ENCODE peak calls at places on chromosomes 13 and 19, in ten cellular contexts. W is mucosa of descending colon; H is nephron progenitor cell; Z is AG09309; I is lower leg skin; G is AG04450; F is fibroblast of the aortic adventitia; T is brain microvascular endothelial cell; Y is heart left ventricle; R is activated CD8-positive, alpha-beta T cell treated with anti-CD3 and anti-CD28 coated beads for 36 hours. O is an unnamed sample.

GRCh38 chr13:106533940-106534843 is 1.3 kb downstream of the EFNB2 start:
- DNase-seq in W (peak; percentile 71), H (peak; percentile 52), Z (no peak), I (peak; percentile 89), G (peak; percentile 13), F (peak; percentile 58), T (peak; percentile 55), Y (peak; percentile 42), R (peak; percentile 24), O (peak; percentile 37)

GRCh38 chr13:85347251-85347650 is 452.0 kb downstream of the SLITRK6 start:
- DNase-seq in W (no peak), H (no peak), Z (no peak), I (no peak), G (peak; percentile 2), F (no peak), T (peak; percentile 60), Y (no peak), R (no peak), O (no peak)

GRCh38 chr19:4071610-4072009 is 4.9 kb upstream of the ZBTB7A start:
- DNase-seq in W (no peak), H (no peak), Z (no peak), I (no peak), G (no peak), F (no peak), T (no peak), Y (no peak), R (no peak), O (no peak)

GRCh38 chr13:98648141-98648540 is 71.2 kb upstream of the STK24 start:
- DNase-seq in W (no peak), H (no peak), Z (no peak), I (no peak), G (no peak), F (no peak), T (no peak), Y (no peak), R (no peak), O (no peak)

GRCh38 chr19:10510301-10510802 is 6.9 kb downstream of the S1PR5 start:
- DNase-seq in W (peak; percentile 47), H (peak; percentile 81), Z (no peak), I (no peak), G (no peak), F (no peak), T (no peak), Y (no peak), R (peak; percentile 77), O (peak; percentile 57)

GRCh38 chr13:91312324-91312723 is 35.2 kb upstream of the MIR17HG start:
- DNase-seq in W (no peak), H (no peak), Z (no peak), I (no peak), G (no peak), F (no peak), T (no peak), Y (no peak), R (no peak), O (no peak)

GRCh38 chr13:45889582-45890243 is 38.2 kb upstream of the SIAH3 start:
- DNase-seq in W (no peak), H (no peak), Z (no peak), I (no peak), G (no peak), F (no peak), T (no peak), Y (no peak), R (no peak), O (no peak)

GRCh38 chr19:5048727-5049553 is 80.0 kb downstream of the KDM4B start:
- DNase-seq in W (peak; percentile 70), H (no peak), Z (no peak), I (peak; percentile 92), G (no peak), F (peak; percentile 70), T (peak; percentile 58), Y (no peak), R (no peak), O (no peak)

GRCh38 chr13:32427852-32428580 is at the start of gene N4BP2L1:
- DNase-seq in W (peak; percentile 84), H (peak; percentile 71), Z (no peak), I (peak; percentile 97), G (no peak), F (peak; percentile 36), T (peak; percentile 22), Y (peak; percentile 72), R (peak; percentile 96), O (peak; percentile 48)

GRCh38 chr13:26563713-26564112 is 6.2 kb downstream of the WASF3 start:
- DNase-seq in W (no peak), H (no peak), Z (no peak), I (no peak), G (no peak), F (no peak), T (no peak), Y (no peak), R (no peak), O (no peak)

GRCh38 chr19:10109528-10109927 is 2.0 kb upstream of the P2RY11 start:
- DNase-seq in W (no peak), H (no peak), Z (no peak), I (no peak), G (no peak), F (no peak), T (no peak), Y (no peak), R (no peak), O (no peak)

GRCh38 chr13:80131204-80131603 is 209.7 kb downstream of the SPRY2 start:
- DNase-seq in W (peak; percentile 81), H (peak; percentile 77), Z (no peak), I (no peak), G (no peak), F (peak; percentile 70), T (peak; percentile 75), Y (peak; percentile 84), R (no peak), O (no peak)

GRCh38 chr19:15563931-15564330 is 51.1 kb upstream of the CYP4F8 start:
- DNase-seq in W (no peak), H (no peak), Z (no peak), I (no peak), G (no peak), F (no peak), T (no peak), Y (no peak), R (no peak), O (no peak)

GRCh38 chr13:99351772-99352171 is 44.6 kb upstream of the GPR183 start:
- DNase-seq in W (no peak), H (no peak), Z (no peak), I (no peak), G (no peak), F (no peak), T (no peak), Y (no peak), R (peak; percentile 66), O (no peak)

GRCh38 chr13:97946951-97947588 is 6.4 kb upstream of the IPO5 start:
- DNase-seq in W (no peak), H (no peak), Z (peak; percentile 73), I (no peak), G (peak; percentile 73), F (peak; percentile 94), T (peak; percentile 89), Y (no peak), R (no peak), O (no peak)

GRCh38 chr13:72792640-72793039 is 10.7 kb downstream of the PIBF1 start:
- DNase-seq in W (no peak), H (no peak), Z (no peak), I (no peak), G (no peak), F (no peak), T (no peak), Y (no peak), R (no peak), O (no peak)

GRCh38 chr19:35767288-35768081 is 7.9 kb upstream of the ARHGAP33 start:
- DNase-seq in W (no peak), H (peak; percentile 91), Z (no peak), I (no peak), G (no peak), F (no peak), T (no peak), Y (peak; percentile 36), R (no peak), O (no peak)

GRCh38 chr19:55530996-55531395 is 5.9 kb downstream of the SBK2 start:
- DNase-seq in W (no peak), H (no peak), Z (no peak), I (no peak), G (no peak), F (no peak), T (no peak), Y (no peak), R (no peak), O (no peak)

GRCh38 chr19:3426433-3426832 is 53.9 kb downstream of the SMIM24 start:
- DNase-seq in W (no peak), H (no peak), Z (no peak), I (no peak), G (no peak), F (no peak), T (no peak), Y (no peak), R (no peak), O (no peak)

GRCh38 chr19:5694952-5695648 is 5.0 kb downstream of the RPL36 start:
- DNase-seq in W (no peak), H (no peak), Z (no peak), I (no peak), G (no peak), F (no peak), T (no peak), Y (no peak), R (no peak), O (no peak)

GRCh38 chr19:12000152-12000981 is 35.1 kb downstream of the ZNF433 start:
- DNase-seq in W (no peak), H (no peak), Z (no peak), I (no peak), G (no peak), F (no peak), T (peak; percentile 25), Y (no peak), R (peak; percentile 50), O (no peak)

GRCh38 chr13:70339738-70340137 is 231.5 kb upstream of the KLHL1 start:
- DNase-seq in W (peak; percentile 27), H (peak; percentile 32), Z (no peak), I (no peak), G (no peak), F (no peak), T (peak; percentile 6), Y (no peak), R (no peak), O (no peak)
- TF ChIP-seq CTCF in W (peak; percentile 11), H (peak; percentile 65), Z (no peak), I (no peak), G (no peak), F (no peak), T (peak; percentile 67), Y (no peak), R (no peak), O (peak; percentile 26)

GRCh38 chr19:53388904-53389303 is 6.0 kb upstream of the ZNF765 start:
- DNase-seq in W (no peak), H (no peak), Z (no peak), I (no peak), G (no peak), F (no peak), T (no peak), Y (no peak), R (no peak), O (no peak)
- TF ChIP-seq CTCF in W (no peak), H (no peak), Z (no peak), I (no peak), G (no peak), F (no peak), T (no peak), Y (no peak), R (no peak), O (no peak)

GRCh38 chr13:19967619-19968018 is 9.1 kb downstream of the ZMYM2 start:
- DNase-seq in W (no peak), H (no peak), Z (no peak), I (no peak), G (no peak), F (no peak), T (no peak), Y (no peak), R (no peak), O (no peak)
- TF ChIP-seq CTCF in W (no peak), H (no peak), Z (no peak), I (no peak), G (no peak), F (no peak), T (no peak), Y (no peak), R (no peak), O (no peak)

GRCh38 chr19:51901860-51902259 is 3.0 kb downstream of the ZNF649 start:
- DNase-seq in W (no peak), H (no peak), Z (no peak), I (no peak), G (no peak), F (no peak), T (no peak), Y (no peak), R (no peak), O (no peak)
- TF ChIP-seq CTCF in W (no peak), H (no peak), Z (no peak), I (no peak), G (no peak), F (no peak), T (peak; percentile 2), Y (no peak), R (no peak), O (no peak)

O was measured in mesothelial cell of epicardium.